ENCODE peak calls at places on chromosome 9, in ten cellular contexts. V is HCT116, H is AG09309, R is fibroblast of pulmonary artery, Y is kidney, F is spleen, U is NB4, E is brain microvascular endothelial cell, N is bronchial epithelial cell, P is foreskin fibroblast. T is an unnamed sample.

GRCh38 chr9:130143279-130143893 is 28.8 kb upstream of the NCS1 start:
- DNase-seq in P (no peak), N (no peak), V (no peak), Y (no peak), F (no peak), R (no peak), U (no peak), E (no peak), H (no peak), T (no peak)

GRCh38 chr9:109956811-109957440 is 176.9 kb downstream of the PALM2AKAP2 start:
- DNase-seq in H (no peak), P (no peak), F (no peak), Y (no peak), R (no peak), U (no peak), V (no peak), N (no peak), E (no peak), T (no peak)

GRCh38 chr9:93668261-93668871 is 92.0 kb downstream of the PHF2 start:
- DNase-seq in Y (peak; percentile 48), U (no peak), P (no peak), H (no peak), N (no peak), F (peak; percentile 72), R (no peak), V (no peak), E (no peak), T (no peak)

GRCh38 chr9:82101475-82101874 is 112.9 kb downstream of the SPATA31D1 start:
- DNase-seq in U (peak; percentile 5), Y (no peak), P (no peak), N (no peak), F (no peak), E (no peak), R (no peak), H (no peak), V (peak; percentile 6), T (peak; percentile 11)

GRCh38 chr9:136754059-136754572 is 3.9 kb downstream of the LCN8 start:
- DNase-seq in H (no peak), U (no peak), F (no peak), N (no peak), R (no peak), E (no peak), V (no peak), Y (no peak), P (no peak), T (no peak)

GRCh38 chr9:121372563-121373400 is 2.7 kb upstream of the STOM start:
- DNase-seq in H (no peak), F (no peak), V (no peak), U (no peak), R (peak; percentile 52), E (no peak), N (peak; percentile 98), P (no peak), Y (no peak), T (peak; percentile 55)

GRCh38 chr9:125399165-125399564 is 137.5 kb downstream of the GAPVD1 start:
- DNase-seq in H (no peak), Y (no peak), E (no peak), U (no peak), V (no peak), F (no peak), P (no peak), R (no peak), N (no peak), T (no peak)

GRCh38 chr9:11973011-11973410 is 720.2 kb upstream of the TYRP1 start:
- DNase-seq in E (no peak), R (peak; percentile 23), N (no peak), V (no peak), F (no peak), P (no peak), H (no peak), Y (no peak), U (no peak), T (no peak)

GRCh38 chr9:22447607-22448305 is 1.1 kb downstream of the DMRTA1 start:
- DNase-seq in U (no peak), H (no peak), N (peak; percentile 55), Y (no peak), V (no peak), R (no peak), P (no peak), E (no peak), F (no peak), T (no peak)
- TF ChIP-seq CTCF in U (no peak), H (no peak), N (no peak), Y (no peak), V (no peak), R (no peak), P (no peak), E (no peak), F (no peak), T (no peak)

DNA sequence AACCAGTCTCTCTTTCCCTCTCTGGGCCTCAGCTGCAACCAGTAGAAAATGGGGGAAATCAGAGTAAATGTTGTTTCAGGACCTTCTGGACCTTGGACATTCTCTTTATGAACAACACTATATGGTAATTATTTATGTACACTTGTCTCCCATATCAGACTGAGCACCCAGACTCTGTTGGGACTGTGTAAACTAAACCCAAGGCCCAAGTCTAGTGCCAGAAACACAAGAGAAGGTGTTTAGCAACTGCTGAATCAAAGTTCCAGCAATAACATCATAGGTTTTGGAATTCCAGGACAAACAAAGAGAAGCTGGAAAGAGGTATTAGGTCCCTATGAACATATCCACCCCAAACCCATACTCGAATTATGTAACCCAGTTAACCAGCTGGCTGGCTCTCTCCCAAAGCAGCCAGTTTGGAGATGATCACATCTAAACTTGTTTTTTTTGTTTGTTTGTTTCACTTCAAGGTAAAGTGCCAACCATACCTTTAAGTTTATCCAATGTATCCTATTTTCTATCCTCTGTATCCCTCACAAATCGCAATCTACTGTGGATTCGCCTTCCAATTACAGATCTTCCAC is 1.9 kb upstream of the RNF38 start:
- DNase-seq in Y (no peak), R (no peak), U (no peak), N (no peak), E (no peak), H (no peak), F (no peak), P (no peak), V (no peak), T (no peak)
- H3K4me3 ChIP-seq in Y (no peak overlapping the region), R (no peak overlapping the region), U (no peak overlapping the region), N (no peak overlapping the region), E (no peak overlapping the region), H (no peak overlapping the region), F (peak overlapping the region; percentile 91), P (no peak overlapping the region), V (peak overlapping the region; percentile 65), T (no peak overlapping the region)

GRCh38 chr9:34010979-34011378 is 37.7 kb downstream of the UBAP2 start:
- DNase-seq in R (peak; percentile 19), Y (no peak), F (no peak), U (peak; percentile 54), E (no peak), H (no peak), V (peak; percentile 8), P (no peak), N (peak; percentile 33), T (peak; percentile 33)
- TF ChIP-seq CTCF in R (peak; percentile 34), Y (no peak), F (no peak), U (peak; percentile 34), E (peak; percentile 48), H (peak; percentile 22), V (no peak), P (no peak), N (no peak), T (no peak)

GRCh38 chr9:14906654-14907359 is 3.4 kb downstream of the FREM1 start:
- DNase-seq in R (no peak), U (no peak), F (no peak), P (no peak), E (no peak), V (no peak), Y (no peak), N (no peak), H (no peak), T (no peak)
- H3K4me3 ChIP-seq in R (no peak overlapping the region), U (no peak overlapping the region), F (no peak overlapping the region), P (no peak overlapping the region), E (no peak overlapping the region), V (no peak overlapping the region), Y (peak overlapping the region; percentile 51), N (no peak overlapping the region), H (no peak overlapping the region), T (no peak overlapping the region)

GRCh38 chr9:89171693-89172092 is 6.9 kb downstream of the SHC3 start:
- DNase-seq in Y (no peak), F (no peak), V (no peak), R (no peak), P (no peak), H (no peak), U (no peak), N (peak; percentile 12), E (no peak), T (no peak)
- TF ChIP-seq CTCF in Y (peak; percentile 37), F (no peak), V (no peak), R (peak; percentile 8), P (no peak), H (peak; percentile 29), U (no peak), N (peak; percentile 14), E (peak; percentile 21), T (no peak)

GRCh38 chr9:119963798-119964372 is 594.6 kb upstream of the BRINP1 start:
- DNase-seq in R (peak; percentile 70), N (peak; percentile 64), E (peak; percentile 75), H (peak; percentile 94), U (peak; percentile 12), P (peak; percentile 77), F (no peak), Y (peak; percentile 74), V (peak; percentile 33), T (peak; percentile 87)

GRCh38 chr9:119959846-119960545 is 590.8 kb upstream of the BRINP1 start:
- DNase-seq in F (no peak), R (no peak), H (no peak), E (no peak), V (no peak), N (no peak), Y (no peak), P (no peak), U (no peak), T (no peak)

GRCh38 chr9:119961774-119962408 is 592.7 kb upstream of the BRINP1 start:
- DNase-seq in V (peak; percentile 27), P (peak; percentile 10), N (peak; percentile 18), Y (no peak), U (peak; percentile 42), E (peak; percentile 8), R (peak; percentile 40), F (no peak), H (no peak), T (peak; percentile 39)

GRCh38 chr9:119967867-119968535 is 598.8 kb upstream of the BRINP1 start:
- DNase-seq in E (no peak), V (no peak), Y (no peak), P (no peak), N (no peak), F (no peak), R (no peak), U (no peak), H (no peak), T (no peak)

DNA sequence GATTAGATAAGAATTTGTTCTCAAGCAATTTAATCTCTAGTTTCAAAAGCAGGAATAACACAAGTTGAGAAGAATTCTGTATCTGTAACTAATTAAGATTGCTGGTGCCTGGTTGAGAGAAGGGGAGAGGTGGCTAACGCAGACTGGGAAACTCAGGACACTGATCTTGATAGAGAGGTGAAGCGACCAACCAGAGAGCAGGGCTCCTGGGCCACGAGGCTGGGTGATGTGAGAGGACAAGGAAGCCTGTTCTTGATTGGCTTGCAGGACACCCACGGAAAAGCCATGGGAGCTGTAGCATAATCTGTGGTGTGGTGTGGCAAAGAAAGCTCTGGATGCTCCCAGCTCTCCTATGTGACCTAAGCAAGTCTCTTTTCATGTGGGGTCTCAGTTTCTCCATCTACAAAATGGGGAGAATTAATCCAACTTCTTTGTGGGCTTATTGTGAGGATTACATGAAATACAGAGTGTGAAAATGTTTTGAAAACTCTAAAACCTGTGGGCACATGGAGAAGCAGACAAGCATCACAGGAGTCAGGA is 594.1 kb upstream of the BRINP1 start:
- DNase-seq in H (peak; percentile 97), U (no peak), Y (peak; percentile 75), V (peak; percentile 10), N (no peak), E (peak; percentile 43), F (no peak), R (peak; percentile 39), P (peak; percentile 85), T (peak; percentile 75)
- H3K4me3 ChIP-seq in H (peak overlapping the region; percentile 13), U (no peak overlapping the region), Y (peak overlapping the region; percentile 12), V (peak overlapping the region; percentile 10), N (no peak overlapping the region), E (no peak overlapping the region), F (no peak overlapping the region), R (no peak overlapping the region), P (peak overlapping the region; percentile 4), T (no peak overlapping the region)

T was measured in cardiac fibroblast.